ENCODE peak calls at places on chromosomes 5 and 9, in nine cellular contexts. L is neural progenitor cell, U is sigmoid colon, D is left ventricle myocardium inferior, H is stomach, C is IMR-90, K is SJSA1, Q is testis, B is DND-41. Z is an unnamed sample. For H3K27me3, the result is how much of the 10 kb centered on the place peaks cover.

GRCh38 chr5:13566903-13567339 is 377.6 kb downstream of the DNAH5 start:
- DNase-seq in L (no peak), U (no peak), D (no peak), H (no peak), C (peak), K (no peak), Q (no peak), B (no peak), Z (no peak)

GRCh38 chr5:32961066-32961429 is 249.9 kb downstream of the NPR3 start:
- DNase-seq in L (no peak), U (no peak), D (no peak), H (no peak), C (peak), K (no peak), Q (no peak), B (no peak), Z (no peak)

GRCh38 chr5:149366169-149366750 is 8.4 kb downstream of the PCYOX1L start:
- DNase-seq in L (no peak), U (no peak), D (no peak), H (no peak), C (no peak), K (no peak), Q (no peak), B (no peak), Z (no peak)

GRCh38 chr5:135761746-135762145 is 72.7 kb upstream of the SLC25A48 start:
- DNase-seq in L (no peak), U (no peak), D (no peak), H (no peak), C (no peak), K (no peak), Q (no peak), B (no peak), Z (no peak)

GRCh38 chr9:14722391-14723035 is at the start of gene CER1:
- DNase-seq in L (peak), U (no peak), D (no peak), H (no peak), C (no peak), K (no peak), Q (no peak), B (no peak), Z (peak)

GRCh38 chr9:87427851-87428506 is 69.7 kb upstream of the DAPK1 start:
- DNase-seq in L (no peak), U (no peak), D (no peak), H (no peak), C (no peak), K (no peak), Q (no peak), B (no peak), Z (no peak)

GRCh38 chr9:99485461-99485860 is 263.4 kb downstream of the SEC61B start:
- DNase-seq in L (no peak), U (no peak), D (no peak), H (no peak), C (peak), K (no peak), Q (no peak), B (no peak), Z (no peak)

GRCh38 chr5:180116441-180117377 is 45.1 kb upstream of the RNF130 start:
- DNase-seq in L (peak), U (peak), D (no peak), H (peak), C (no peak), K (no peak), Q (no peak), B (no peak), Z (peak)

GRCh38 chr9:84597131-84597530 is 72.4 kb upstream of the NTRK2 start:
- DNase-seq in L (no peak), U (no peak), D (no peak), H (no peak), C (no peak), K (no peak), Q (no peak), B (peak), Z (no peak)

GRCh38 chr5:181173027-181173419 is 25.6 kb downstream of the OR2V2 start:
- DNase-seq in L (no peak), U (no peak), D (no peak), H (no peak), C (no peak), K (peak), Q (peak), B (no peak), Z (no peak)

GRCh38 chr5:112757468-112758208 is 20.0 kb downstream of the APC start:
- DNase-seq in L (peak), U (no peak), D (no peak), H (no peak), C (peak), K (no peak), Q (no peak), B (no peak), Z (peak)

GRCh38 chr5:58231041-58231440 is 228.8 kb downstream of the PLK2 start:
- DNase-seq in L (no peak), U (no peak), D (no peak), H (no peak), C (peak), K (no peak), Q (no peak), B (no peak), Z (no peak)

GRCh38 chr5:157109744-157110143 is 900 bp upstream of the HAVCR2 start:
- DNase-seq in L (no peak), U (no peak), D (no peak), H (no peak), C (no peak), K (no peak), Q (no peak), B (no peak), Z (no peak)

GRCh38 chr9:86943223-86943870 is 4.0 kb downstream of the GAS1 start:
- DNase-seq in L (no peak), U (peak), D (no peak), H (peak), C (no peak), K (no peak), Q (peak), B (no peak), Z (no peak)

GRCh38 chr5:123001801-123002200 is 34.7 kb downstream of the PPIC start:
- DNase-seq in L (no peak), U (no peak), D (no peak), H (no peak), C (no peak), K (no peak), Q (no peak), B (no peak), Z (no peak)

GRCh38 chr5:115842952-115843351 is 1.2 kb downstream of the AP3S1 start:
- DNase-seq in L (no peak), U (no peak), D (no peak), H (no peak), C (no peak), K (no peak), Q (no peak), B (no peak), Z (no peak)

GRCh38 chr9:113352411-113352810 is 3.1 kb downstream of the BSPRY start:
- DNase-seq in L (no peak), U (no peak), D (no peak), H (no peak), C (no peak), K (no peak), Q (no peak), B (no peak), Z (no peak)

GRCh38 chr9:114056527-114056926 is 21.6 kb downstream of the AMBP start:
- DNase-seq in L (no peak), U (no peak), D (no peak), H (no peak), C (no peak), K (peak), Q (no peak), B (no peak), Z (no peak)

GRCh38 chr5:5141625-5142527 is 1.7 kb downstream of the ADAMTS16 start:
- DNase-seq in L (peak), U (peak), D (no peak), H (peak), C (peak), K (no peak), Q (peak), B (peak), Z (no peak)

GRCh38 chr5:2906302-2907090 is 155.0 kb upstream of the IRX2 start:
- DNase-seq in L (no peak), U (no peak), D (no peak), H (no peak), C (no peak), K (peak), Q (no peak), B (no peak), Z (no peak)

GRCh38 chr5:35136386-35136785 is 88.6 kb upstream of the AGXT2 start:
- DNase-seq in L (no peak), U (no peak), D (no peak), H (no peak), C (peak), K (no peak), Q (no peak), B (peak), Z (no peak)

GRCh38 chr5:22504411-22504810 is 348.7 kb downstream of the CDH12 start:
- DNase-seq in L (no peak), U (no peak), D (no peak), H (no peak), C (no peak), K (no peak), Q (no peak), B (no peak), Z (no peak)

GRCh38 chr5:95686661-95687060 is 3.9 kb upstream of the SPATA9 start:
- DNase-seq in L (peak), U (no peak), D (no peak), H (no peak), C (peak), K (no peak), Q (no peak), B (no peak), Z (no peak)

GRCh38 chr9:35562895-35563746 is 41.9 kb upstream of the TESK1 start:
- DNase-seq in L (no peak), U (no peak), D (no peak), H (no peak), C (no peak), K (no peak), Q (peak), B (no peak), Z (no peak)

GRCh38 chr9:117030254-117030768 is 343.2 kb downstream of the TRIM32 start:
- DNase-seq in L (no peak), U (no peak), D (no peak), H (no peak), C (no peak), K (no peak), Q (no peak), B (no peak), Z (no peak)

GRCh38 chr5:96431376-96432244 is 1.4 kb downstream of the PCSK1 start:
- DNase-seq in L (peak), U (no peak), D (no peak), H (no peak), C (peak), K (no peak), Q (no peak), B (no peak), Z (peak)

DNA sequence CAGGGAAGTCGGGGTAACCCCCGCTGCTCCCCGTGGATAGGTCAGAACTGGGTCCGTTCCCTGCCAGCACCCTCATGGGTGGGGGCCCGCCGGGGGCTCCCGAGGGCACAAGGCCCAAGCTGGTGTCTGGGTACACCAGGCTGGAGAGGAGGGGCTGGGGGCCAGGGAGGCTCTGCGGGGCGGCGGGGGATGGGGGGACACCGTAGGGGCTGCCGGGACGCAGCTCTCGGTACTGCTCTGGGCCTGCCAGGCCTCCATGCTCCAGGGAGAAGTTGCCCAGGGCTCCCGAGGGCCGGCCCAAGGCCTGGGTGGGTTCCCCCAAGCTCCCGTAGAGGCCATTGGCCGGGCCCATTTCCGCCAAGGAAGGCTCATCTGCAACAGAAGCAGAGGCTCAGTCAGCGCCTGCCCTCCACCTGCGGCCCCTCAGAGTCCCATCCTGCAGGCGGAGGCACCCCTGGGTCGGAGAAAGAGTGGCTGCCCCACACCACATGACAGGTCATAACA is 7.5 kb downstream of the LHX3 start:
- DNase-seq in L (no peak), U (no peak), D (no peak), H (no peak), C (no peak), K (no peak), Q (no peak), B (no peak), Z (peak)
- H3K27me3 ChIP-seq in L (half or more), U (half or more), D (half or more), H (half or more), C (half or more), K (half or more), Q (under half), B (under half), Z (half or more)

GRCh38 chr5:1096792-1097191 is 15.1 kb downstream of the SLC12A7 start:
- DNase-seq in L (no peak), U (no peak), D (no peak), H (no peak), C (no peak), K (no peak), Q (no peak), B (no peak), Z (no peak)

GRCh38 chr5:1099931-1100651 is 11.8 kb downstream of the SLC12A7 start:
- DNase-seq in L (peak), U (no peak), D (no peak), H (no peak), C (peak), K (no peak), Q (no peak), B (no peak), Z (peak)

GRCh38 chr5:1100652-1101574 is 10.9 kb downstream of the SLC12A7 start:
- DNase-seq in L (peak), U (no peak), D (no peak), H (no peak), C (no peak), K (no peak), Q (no peak), B (no peak), Z (peak)

GRCh38 chr5:1097381-1097893 is 14.4 kb downstream of the SLC12A7 start:
- DNase-seq in L (no peak), U (no peak), D (no peak), H (no peak), C (no peak), K (no peak), Q (no peak), B (no peak), Z (no peak)

DNA sequence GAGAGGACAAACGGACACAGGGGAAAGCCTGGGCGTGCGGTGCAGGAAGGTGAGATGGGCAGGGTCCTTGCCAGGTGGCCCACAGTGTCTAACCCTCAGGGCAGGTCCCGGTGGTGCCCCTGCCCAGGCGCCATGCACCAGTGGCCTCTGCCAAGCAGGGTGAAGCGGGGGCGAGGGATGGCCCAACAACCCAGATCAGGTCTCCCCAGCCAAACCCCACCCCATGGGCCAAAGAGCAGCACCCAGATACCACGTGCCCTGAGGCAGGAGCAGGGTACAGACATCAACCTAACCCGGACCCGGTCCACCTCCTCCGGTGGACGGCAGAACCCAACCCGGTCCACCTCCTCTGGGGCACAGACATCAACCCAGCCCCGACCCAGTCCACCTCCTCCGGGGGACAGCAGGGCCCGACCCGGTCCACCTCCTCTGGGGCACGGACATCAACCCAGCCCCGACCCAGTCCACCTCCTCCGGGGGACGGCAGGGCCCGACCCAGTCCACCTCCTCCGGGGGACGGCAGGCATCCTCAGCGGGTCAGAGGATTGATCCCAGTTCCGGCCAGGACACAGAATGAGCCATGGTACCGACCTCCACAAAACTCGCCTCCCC is 12.8 kb downstream of the SLC12A7 start:
- DNase-seq in L (no peak), U (peak), D (no peak), H (no peak), C (no peak), K (no peak), Q (no peak), B (no peak), Z (no peak)
- H3K4me3 ChIP-seq in L (no peak), U (peak), D (peak), H (no peak), C (no peak), K (no peak), Q (no peak), B (no peak), Z (no peak)

DNA sequence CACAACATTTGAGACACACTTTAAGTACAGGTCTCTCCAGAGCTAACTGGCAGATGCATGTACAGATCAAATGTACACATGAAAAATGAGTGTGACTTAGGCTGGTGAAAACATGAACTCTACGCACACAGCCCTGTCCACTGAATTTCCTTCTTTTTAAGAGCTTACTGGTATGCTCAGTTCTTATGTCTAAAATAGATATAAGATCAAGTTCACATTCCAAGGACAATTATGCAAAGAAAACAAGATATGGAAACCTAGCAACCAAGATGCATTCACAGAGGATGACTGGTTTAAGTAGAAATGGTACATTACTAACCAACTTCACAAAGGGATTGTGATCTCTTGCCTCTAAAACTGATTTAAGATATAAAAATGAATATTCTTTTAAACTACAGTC is 56.7 kb downstream of the TLE1 start:
- DNase-seq in L (no peak), U (no peak), D (no peak), H (no peak), C (peak), K (no peak), Q (no peak), B (no peak), Z (no peak)
- H3K27me3 ChIP-seq in L (under half), U (under half), D (under half), H (under half), C (under half), K (under half), Q (under half), B (under half), Z (under half)

GRCh38 chr5:37248387-37248969 is 698 bp downstream of the CPLANE1 start:
- DNase-seq in L (peak), U (no peak), D (no peak), H (no peak), C (peak), K (no peak), Q (no peak), B (peak), Z (no peak)

GRCh38 chr5:37251673-37252072 is 2.5 kb upstream of the CPLANE1 start:
- DNase-seq in L (no peak), U (no peak), D (no peak), H (no peak), C (peak), K (no peak), Q (no peak), B (no peak), Z (no peak)

GRCh38 chr5:37248970-37249819 is at the start of gene CPLANE1:
- DNase-seq in L (peak), U (peak), D (peak), H (peak), C (peak), K (peak), Q (peak), B (peak), Z (peak)

GRCh38 chr5:37247496-37247895 is 1.7 kb downstream of the CPLANE1 start:
- DNase-seq in L (no peak), U (no peak), D (no peak), H (no peak), C (no peak), K (no peak), Q (no peak), B (no peak), Z (no peak)

DNA sequence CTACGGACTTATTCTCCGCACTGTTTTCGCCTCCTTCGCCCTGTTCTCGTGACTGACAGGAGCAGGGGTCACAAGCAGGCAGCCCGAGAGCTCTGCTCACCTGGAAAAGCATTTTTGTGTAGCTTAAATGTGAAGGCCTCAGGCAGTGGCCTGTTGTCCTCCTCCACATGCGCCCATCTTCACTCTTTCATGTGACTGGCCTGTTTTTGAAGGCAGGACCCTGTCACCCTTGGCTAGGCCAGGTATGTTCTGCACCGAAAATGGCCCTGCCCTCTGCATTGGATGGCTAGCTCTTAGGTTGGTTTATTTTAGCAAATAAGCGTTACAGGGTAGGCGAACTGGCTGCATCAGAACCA is 622 bp upstream of the CPLANE1 start:
- DNase-seq in L (no peak), U (peak), D (no peak), H (no peak), C (no peak), K (no peak), Q (no peak), B (no peak), Z (no peak)
- H3K4me3 ChIP-seq in L (peak), U (peak), D (peak), H (peak), C (peak), K (peak), Q (peak), B (peak), Z (peak)

GRCh38 chr5:176391479-176391878 is 2.9 kb downstream of the HIGD2A start:
- DNase-seq in L (no peak), U (no peak), D (no peak), H (no peak), C (no peak), K (no peak), Q (no peak), B (no peak), Z (peak)
- H3K27me3 ChIP-seq in L (under half), U (under half), D (under half), H (under half), C (under half), K (under half), Q (under half), B (under half), Z (under half)

GRCh38 chr5:16906255-16906654 is 29.8 kb downstream of the MYO10 start:
- DNase-seq in L (no peak), U (no peak), D (no peak), H (no peak), C (no peak), K (no peak), Q (no peak), B (no peak), Z (no peak)
- H3K4me3 ChIP-seq in L (no peak), U (no peak), D (no peak), H (no peak), C (no peak), K (no peak), Q (no peak), B (no peak), Z (no peak)

GRCh38 chr9:8020161-8020560 is 220.6 kb upstream of the DMAC1 start:
- DNase-seq in L (peak), U (no peak), D (no peak), H (no peak), C (no peak), K (no peak), Q (no peak), B (no peak), Z (no peak)
- H3K27me3 ChIP-seq in L (under half), U (under half), D (under half), H (under half), C (under half), K (under half), Q (under half), B (under half), Z (under half)

DNA sequence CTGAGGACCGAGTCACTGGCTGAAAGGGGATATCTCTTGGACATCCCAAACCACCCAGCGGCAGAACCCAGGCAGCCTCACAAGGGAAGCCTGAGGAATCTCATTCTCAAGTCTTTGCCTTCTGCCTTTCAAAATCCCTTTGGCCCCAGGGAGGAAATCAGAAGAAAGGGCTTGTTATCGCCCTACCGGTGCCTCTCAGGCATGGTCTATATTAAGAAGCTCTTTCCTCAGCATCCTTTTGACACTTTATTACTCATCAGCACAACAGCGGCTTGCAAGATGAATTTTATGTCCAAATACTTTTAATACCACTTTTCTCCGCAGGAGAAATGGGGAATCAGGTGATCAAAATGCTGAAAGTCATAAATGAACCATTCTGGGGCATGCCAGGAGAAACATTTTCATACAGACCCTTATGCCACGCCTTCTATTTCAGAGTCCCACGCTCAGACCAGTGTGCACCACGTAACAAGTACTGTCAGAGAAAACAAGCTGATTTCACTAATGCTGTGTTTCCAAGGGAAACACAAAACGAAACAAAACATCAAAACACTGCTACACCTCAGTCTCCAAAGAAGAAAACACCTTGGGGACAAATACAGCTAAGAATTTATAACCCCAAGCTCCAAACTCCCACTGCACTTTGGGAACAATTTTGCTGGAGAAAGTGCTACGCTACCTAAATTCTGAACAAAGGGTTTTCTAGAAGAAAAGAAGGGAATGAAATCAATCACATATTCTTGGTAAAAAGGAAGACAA is 30.0 kb downstream of the RAPGEF1 start:
- DNase-seq in L (peak), U (no peak), D (no peak), H (no peak), C (peak), K (no peak), Q (no peak), B (no peak), Z (no peak)
- H3K4me3 ChIP-seq in L (no peak), U (no peak), D (peak), H (no peak), C (no peak), K (no peak), Q (no peak), B (no peak), Z (no peak)